ENCODE peak calls at places on chromosomes 1 and 21, in eight cellular contexts. H, V, Q, S, P, A, Y and I are unnamed samples.

GRCh38 chr1:14443164-14443787 is 155.2 kb upstream of the KAZN start:
- DNase-seq in P (no peak), A (no peak), Q (peak; percentile 48), V (no peak), S (no peak), Y (no peak), H (no peak), I (no peak)

GRCh38 chr1:15224259-15224869 is 22.7 kb upstream of the FHAD1 start:
- DNase-seq in V (no peak), S (no peak), P (no peak), Y (no peak), Q (no peak), H (no peak), A (no peak), I (no peak)

GRCh38 chr1:7019510-7019909 is 234.3 kb downstream of the CAMTA1 start:
- DNase-seq in Q (no peak), S (no peak), A (no peak), P (no peak), V (no peak), H (no peak), Y (no peak), I (no peak)

GRCh38 chr1:204323887-204324286 is 35.8 kb downstream of the PLEKHA6 start:
- DNase-seq in S (no peak), Y (no peak), V (peak; percentile 43), H (no peak), A (no peak), Q (no peak), P (no peak), I (peak; percentile 22)

GRCh38 chr1:65177457-65177856 is 29.5 kb downstream of the AK4 start:
- DNase-seq in A (no peak), H (no peak), Q (no peak), S (no peak), Y (no peak), V (peak; percentile 46), P (no peak), I (no peak)

GRCh38 chr1:14855278-14855677 is 256.8 kb downstream of the KAZN start:
- DNase-seq in H (no peak), P (no peak), Y (no peak), Q (no peak), S (no peak), V (no peak), A (no peak), I (no peak)

GRCh38 chr21:43190544-43191340 is 21.9 kb downstream of the CRYAA start:
- DNase-seq in P (no peak), S (peak; percentile 36), Y (peak; percentile 55), H (peak; percentile 30), A (peak; percentile 53), Q (peak; percentile 42), V (no peak), I (no peak)

GRCh38 chr1:237032029-237032428 is 10.0 kb upstream of the RYR2 start:
- DNase-seq in Y (peak; percentile 64), H (no peak), A (no peak), Q (peak; percentile 85), S (no peak), V (no peak), P (no peak), I (no peak)

GRCh38 chr1:64948905-64949833 is 17.2 kb downstream of the JAK1 start:
- DNase-seq in Y (no peak), H (no peak), V (peak; percentile 47), Q (no peak), A (no peak), P (no peak), S (no peak), I (no peak)

GRCh38 chr21:36060159-36060921 is at the start of gene SETD4:
- DNase-seq in Y (peak; percentile 95), Q (peak; percentile 97), P (peak; percentile 76), V (peak; percentile 96), H (peak; percentile 97), A (peak; percentile 97), S (peak; percentile 93), I (peak; percentile 76)

GRCh38 chr21:36064085-36064460 is 3.7 kb upstream of the SETD4 start:
- DNase-seq in Q (no peak), H (no peak), P (no peak), Y (no peak), A (no peak), V (no peak), S (no peak), I (no peak)

GRCh38 chr21:36059823-36060158 is 535 bp downstream of the SETD4 start:
- DNase-seq in S (no peak), Y (no peak), P (peak; percentile 17), H (peak; percentile 70), A (no peak), Q (no peak), V (no peak), I (no peak)

GRCh38 chr21:36063375-36064084 is 3.2 kb upstream of the SETD4 start:
- DNase-seq in P (no peak), H (no peak), Y (no peak), Q (no peak), V (no peak), A (no peak), S (no peak), I (no peak)

DNA sequence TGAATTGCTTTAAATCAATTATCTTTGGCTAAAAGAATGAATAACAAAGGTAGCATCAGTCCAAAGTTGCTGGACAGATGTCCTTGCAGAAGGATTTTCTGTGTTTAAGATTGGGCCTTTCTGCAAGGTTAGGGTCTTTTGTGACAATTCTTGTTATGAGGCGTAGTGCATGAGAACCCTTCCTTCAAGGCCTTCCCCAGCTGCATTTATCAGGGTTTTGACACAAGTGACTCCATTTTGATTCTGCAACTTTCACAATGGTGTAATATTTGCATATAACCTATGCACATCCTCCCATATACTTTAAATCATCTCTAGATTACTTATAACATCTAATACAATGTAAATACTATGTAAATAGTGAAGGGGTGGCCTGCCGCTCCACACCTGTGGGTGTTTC is 1.1 kb upstream of the SETD4 start:
- DNase-seq in Q (no peak), Y (no peak), S (no peak), H (no peak), A (no peak), P (no peak), V (no peak), I (no peak)
- H3K4me3 ChIP-seq in Q (no peak overlapping the region), Y (no peak overlapping the region), S (no peak overlapping the region), H (peak overlapping the region; percentile 95), A (peak overlapping the region; percentile 99), P (no peak overlapping the region), V (no peak overlapping the region), I (no peak overlapping the region)

GRCh38 chr1:2801535-2802291 is at the start of gene TTC34:
- DNase-seq in Q (no peak), Y (no peak), P (no peak), A (peak; percentile 71), S (peak; percentile 45), H (peak; percentile 62), V (no peak), I (no peak)
- TF ChIP-seq CTCF in Q (no peak), Y (no peak), P (no peak), A (peak; percentile 6), S (peak; percentile 21), H (no peak), V (no peak), I (no peak)

GRCh38 chr1:246117066-246117791 is 389.9 kb downstream of the SMYD3 start:
- DNase-seq in Q (peak; percentile 75), H (no peak), A (no peak), P (no peak), V (peak; percentile 64), S (no peak), Y (no peak), I (no peak)
- H3K4me3 ChIP-seq in Q (no peak overlapping the region), H (no peak overlapping the region), A (no peak overlapping the region), P (no peak overlapping the region), V (no peak overlapping the region), S (no peak overlapping the region), Y (no peak overlapping the region), I (no peak overlapping the region)

DNA sequence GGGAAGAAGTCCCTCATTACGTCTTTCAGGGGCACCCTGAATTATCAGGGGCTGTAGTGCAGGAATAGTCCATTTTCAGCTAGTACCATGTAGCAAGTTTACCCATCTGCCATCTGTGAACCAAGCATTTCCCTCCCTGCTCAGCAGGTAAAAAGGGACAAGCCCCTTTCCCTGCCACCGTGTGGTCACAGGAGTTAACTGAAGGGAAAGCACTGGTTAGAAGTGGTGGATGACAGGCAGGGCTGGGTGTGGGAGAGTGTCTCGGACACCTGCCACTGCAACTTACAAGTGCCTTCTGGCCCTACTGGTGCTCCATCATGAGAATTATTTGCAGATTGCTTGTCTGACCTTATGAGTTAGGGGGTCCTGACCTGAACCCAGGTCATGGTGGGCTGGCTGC is 32.0 kb upstream of the IGSF5 start:
- DNase-seq in H (no peak), P (no peak), A (no peak), V (no peak), S (no peak), Y (no peak), Q (peak; percentile 74), I (no peak)
- TF ChIP-seq CTCF in H (no peak), P (no peak), A (no peak), V (no peak), S (no peak), Y (no peak), Q (peak; percentile 73), I (no peak)

GRCh38 chr1:150263549-150263948 is 5.3 kb downstream of the APH1A start:
- DNase-seq in P (no peak), A (no peak), H (no peak), S (no peak), V (no peak), Y (peak; percentile 50), Q (no peak), I (no peak)

GRCh38 chr1:150267896-150268295 is 920 bp downstream of the APH1A start:
- DNase-seq in A (no peak), Q (no peak), S (no peak), H (no peak), Y (peak; percentile 56), V (peak; percentile 3), P (no peak), I (no peak)

GRCh38 chr1:150272379-150272840 is at the start of gene C1orf54:
- DNase-seq in P (no peak), S (no peak), A (peak; percentile 82), Y (peak; percentile 92), Q (peak; percentile 90), H (peak; percentile 80), V (peak; percentile 73), I (no peak)

GRCh38 chr1:150268706-150269403 is at the start of gene APH1A:
- DNase-seq in S (peak; percentile 98), A (peak; percentile 99), P (peak; percentile 92), V (peak; percentile 97), Q (peak; percentile 99), Y (peak; percentile 99), H (peak; percentile 98), I (peak; percentile 78)

GRCh38 chr1:150268342-150268705 is 492 bp downstream of the APH1A start:
- DNase-seq in Q (no peak), V (peak; percentile 27), A (peak; percentile 79), Y (peak; percentile 78), P (no peak), H (peak; percentile 67), S (no peak), I (no peak)
- H3K4me3 ChIP-seq in Q (peak overlapping the region; percentile 91), V (peak overlapping the region; percentile 98), A (peak overlapping the region; percentile 75), Y (peak overlapping the region; percentile 78), P (peak overlapping the region; percentile 89), H (peak overlapping the region; percentile 92), S (peak overlapping the region; percentile 83), I (peak overlapping the region; percentile 94)

GRCh38 chr1:171845998-171846397 is 4.7 kb downstream of the DNM3 start:
- DNase-seq in Y (no peak), V (no peak), A (no peak), S (no peak), P (no peak), H (no peak), Q (no peak), I (no peak)
- TF ChIP-seq CTCF in Y (no peak), V (no peak), A (no peak), S (no peak), P (no peak), H (no peak), Q (no peak), I (no peak)